ENCODE peak calls at places on chromosomes 7 and 10, in six cellular contexts. Y, F, C, M, G and U are unnamed samples.

GRCh38 chr10:71263376-71263775 is 51.0 kb downstream of the UNC5B start:
- DNase-seq in Y (no peak), F (no peak), C (no peak), M (no peak), G (no peak), U (no peak)

GRCh38 chr7:33418251-33418701 is 288.9 kb downstream of the BBS9 start:
- DNase-seq in Y (no peak), F (no peak), C (no peak), M (no peak), G (no peak), U (no peak)

GRCh38 chr10:14433147-14433546 is 102.4 kb upstream of the FRMD4A start:
- DNase-seq in Y (no peak), F (no peak), C (no peak), M (no peak), G (no peak), U (no peak)

GRCh38 chr7:19376591-19376990 is 231.4 kb upstream of the FERD3L start:
- DNase-seq in Y (no peak), F (no peak), C (no peak), M (no peak), G (no peak), U (no peak)

GRCh38 chr7:151460474-151460855 is 20.5 kb upstream of the CRYGN start:
- DNase-seq in Y (no peak), F (no peak), C (peak), M (no peak), G (no peak), U (no peak)

GRCh38 chr10:10320981-10321380 is 696.7 kb upstream of the CELF2 start:
- DNase-seq in Y (no peak), F (no peak), C (no peak), M (no peak), G (no peak), U (no peak)

GRCh38 chr7:91372323-91372722 is 108.1 kb downstream of the FZD1 start:
- DNase-seq in Y (no peak), F (no peak), C (no peak), M (no peak), G (no peak), U (no peak)

GRCh38 chr7:41880107-41880506 is 177.2 kb upstream of the INHBA start:
- DNase-seq in Y (no peak), F (no peak), C (no peak), M (no peak), G (no peak), U (no peak)

GRCh38 chr7:2357165-2357564 is 2.5 kb downstream of the EIF3B start:
- DNase-seq in Y (no peak), F (no peak), C (no peak), M (peak), G (no peak), U (no peak)

GRCh38 chr7:2354173-2355078 is at the start of gene EIF3B:
- DNase-seq in Y (peak), F (peak), C (peak), M (peak), G (peak), U (peak)

GRCh38 chr7:2355079-2356008 is 717 bp downstream of the EIF3B start:
- DNase-seq in Y (no peak), F (no peak), C (peak), M (peak), G (no peak), U (no peak)

GRCh38 chr7:2353113-2353512 is 1.5 kb upstream of the EIF3B start:
- DNase-seq in Y (no peak), F (no peak), C (no peak), M (no peak), G (no peak), U (no peak)

GRCh38 chr7:2353650-2354172 is 916 bp upstream of the EIF3B start:
- DNase-seq in Y (peak), F (peak), C (no peak), M (peak), G (peak), U (peak)
- TF ChIP-seq POLR2A in Y (peak), F (peak), C (peak), M (peak), G (peak), U (peak)

GRCh38 chr7:104923010-104923421 is 91.0 kb upstream of the KMT2E start:
- DNase-seq in Y (peak), F (peak), C (peak), M (peak), G (peak), U (peak)
- TF ChIP-seq TAF1 in Y (no peak), F (no peak), C (no peak), M (no peak), G (no peak), U (no peak)

DNA sequence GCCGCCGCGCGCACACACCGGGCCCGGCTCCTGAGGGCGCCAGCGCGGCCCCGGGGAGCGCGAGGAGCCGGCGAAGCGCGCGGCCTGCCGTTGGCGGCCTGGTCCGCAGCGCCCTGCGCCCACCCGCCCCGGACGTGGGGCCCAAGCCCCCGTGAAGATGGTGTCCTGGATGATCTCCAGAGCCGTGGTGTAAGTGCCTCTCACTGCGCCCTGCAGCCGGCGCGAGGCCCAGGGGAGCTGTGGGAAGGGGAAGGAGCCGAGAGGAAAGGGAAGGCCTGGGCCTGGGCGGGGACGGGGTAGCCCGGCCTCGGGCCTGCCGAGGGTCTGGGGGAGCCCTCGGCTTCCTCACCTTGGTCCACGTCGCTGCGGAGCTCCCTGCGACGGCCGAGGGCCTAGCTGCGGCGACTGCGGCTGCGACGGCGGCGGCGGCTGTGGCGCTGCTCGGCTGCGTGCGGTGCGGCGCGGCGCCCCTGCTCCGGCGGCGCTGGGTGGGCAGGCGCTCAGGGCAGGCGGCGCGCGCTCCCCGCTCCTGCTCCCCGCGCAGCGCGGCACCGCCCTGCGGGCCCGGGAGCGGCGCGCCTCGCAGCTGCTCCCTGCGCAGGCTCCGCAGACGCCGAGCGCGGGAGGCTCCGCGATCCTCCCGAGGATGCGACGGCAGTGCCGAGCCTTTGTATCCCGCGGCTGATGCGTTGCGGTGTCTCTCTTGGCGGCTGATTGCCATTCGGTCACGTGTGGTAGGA is at the start of gene REEP3:
- DNase-seq in Y (peak), F (peak), C (peak), M (peak), G (no peak), U (peak)
- TF ChIP-seq POLR2A in Y (peak), F (peak), C (peak), M (peak), G (peak), U (peak)

GRCh38 chr7:135343361-135343760 is 109.7 kb downstream of the STRA8 start:
- DNase-seq in Y (no peak), F (no peak), C (no peak), M (no peak), G (no peak), U (no peak)

GRCh38 chr7:135341049-135341448 is 107.4 kb downstream of the STRA8 start:
- DNase-seq in Y (peak), F (no peak), C (no peak), M (no peak), G (no peak), U (no peak)

GRCh38 chr7:135337506-135337905 is 103.9 kb downstream of the STRA8 start:
- DNase-seq in Y (no peak), F (no peak), C (no peak), M (no peak), G (no peak), U (no peak)

GRCh38 chr7:135338151-135338550 is 104.5 kb downstream of the STRA8 start:
- DNase-seq in Y (no peak), F (no peak), C (no peak), M (no peak), G (no peak), U (no peak)

DNA sequence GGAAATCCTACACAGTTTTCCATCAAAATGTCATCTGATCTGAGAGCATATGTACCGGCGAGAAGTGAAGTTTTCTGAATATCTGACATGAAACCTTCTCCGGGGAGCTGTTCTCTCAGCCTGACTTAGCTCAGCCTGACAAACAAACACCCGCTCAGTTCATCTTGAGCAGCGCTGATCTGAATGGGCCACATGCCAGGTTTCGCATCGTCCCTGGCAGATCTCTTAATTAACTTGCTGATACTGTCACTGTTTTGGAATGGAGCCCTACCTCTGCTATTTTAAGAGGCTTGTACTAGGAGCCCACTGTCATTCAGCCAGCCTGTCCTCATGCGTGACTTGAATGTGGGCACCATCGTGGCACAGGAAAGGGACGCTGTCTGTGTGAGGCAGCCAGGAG is 109.2 kb downstream of the STRA8 start:
- DNase-seq in Y (no peak), F (no peak), C (no peak), M (no peak), G (no peak), U (no peak)
- TF ChIP-seq TAF1 in Y (no peak), F (no peak), C (no peak), M (no peak), G (no peak), U (no peak)

DNA sequence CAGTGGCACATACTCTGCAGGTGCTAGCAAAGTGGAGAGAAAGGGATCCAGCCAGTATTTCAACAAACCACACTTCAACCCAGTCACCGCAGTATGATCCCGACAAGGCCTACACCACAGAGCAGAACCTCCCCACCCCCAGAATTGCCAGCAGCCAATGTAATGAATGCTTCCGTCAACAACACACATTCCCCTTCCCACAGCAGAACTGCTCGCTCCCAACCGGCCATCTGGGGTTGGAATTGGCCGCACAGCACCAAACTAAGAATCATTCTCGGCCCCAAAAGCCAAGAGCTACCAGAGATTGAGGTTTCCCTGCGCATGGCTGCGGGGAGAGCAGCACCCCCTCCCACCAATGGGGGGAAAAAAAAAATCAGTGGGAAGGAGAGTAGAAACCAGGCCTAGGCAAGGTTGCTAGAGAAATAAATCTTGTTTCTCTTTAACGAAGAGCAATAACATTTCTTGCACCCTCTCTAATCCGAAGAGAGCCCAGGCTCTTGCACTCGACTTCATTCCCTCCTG is 1.1 kb downstream of the WASL start:
- DNase-seq in Y (peak), F (no peak), C (peak), M (peak), G (no peak), U (peak)
- TF ChIP-seq POLR2A in Y (peak), F (no peak), C (no peak), M (peak), G (no peak), U (no peak)

DNA sequence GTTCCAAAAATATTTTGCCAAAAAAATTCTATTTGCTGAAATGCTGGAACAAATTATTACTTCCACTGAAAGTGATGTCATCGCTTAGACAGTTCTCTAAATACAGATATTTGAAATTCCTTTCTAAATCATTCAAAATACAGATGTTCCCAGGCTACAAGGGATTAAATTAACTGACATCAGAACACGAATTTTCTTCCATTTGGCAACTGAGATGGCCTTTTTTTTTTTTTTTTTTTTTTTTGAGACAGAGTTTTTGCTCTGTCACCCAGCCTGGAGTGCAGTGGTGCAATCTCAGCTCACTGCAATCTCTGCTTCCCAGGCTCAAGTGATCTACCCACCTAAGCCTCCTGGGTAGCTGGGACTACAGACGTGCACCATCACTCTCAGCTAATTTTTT is 57.0 kb downstream of the P4HA1 start:
- DNase-seq in Y (no peak), F (no peak), C (no peak), M (no peak), G (no peak), U (no peak)
- TF ChIP-seq TAF1 in Y (no peak), F (no peak), C (no peak), M (no peak), G (no peak), U (no peak)

DNA sequence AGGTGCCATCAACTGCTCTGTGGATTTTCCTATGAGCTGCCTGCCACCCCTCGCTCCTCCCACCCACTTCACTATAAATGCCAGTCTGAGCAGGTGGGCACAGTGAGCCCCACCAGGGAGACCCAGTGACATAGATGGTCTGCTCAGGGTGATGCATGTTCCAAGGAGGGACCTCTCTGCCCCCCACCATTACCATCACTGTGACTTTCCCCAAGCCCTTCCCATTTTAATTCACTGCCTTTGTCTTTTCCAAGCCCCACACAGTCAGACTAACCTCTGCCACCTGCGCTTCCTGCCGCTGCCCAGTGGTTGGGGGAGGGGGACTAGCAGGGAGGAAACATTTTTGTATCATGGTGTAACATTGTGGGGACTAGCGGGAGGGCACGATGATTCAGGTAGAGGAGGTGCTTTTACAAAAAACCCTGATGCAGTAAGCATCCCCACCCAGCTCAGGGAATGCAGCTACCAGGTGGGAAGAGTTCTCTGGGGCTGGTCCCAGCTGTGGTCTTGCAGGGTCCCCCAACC is 24.6 kb downstream of the PRSS2 start:
- DNase-seq in Y (no peak), F (no peak), C (peak), M (no peak), G (no peak), U (no peak)
- TF ChIP-seq POLR2A in Y (no peak), F (no peak), C (no peak), M (no peak), G (peak), U (no peak)

DNA sequence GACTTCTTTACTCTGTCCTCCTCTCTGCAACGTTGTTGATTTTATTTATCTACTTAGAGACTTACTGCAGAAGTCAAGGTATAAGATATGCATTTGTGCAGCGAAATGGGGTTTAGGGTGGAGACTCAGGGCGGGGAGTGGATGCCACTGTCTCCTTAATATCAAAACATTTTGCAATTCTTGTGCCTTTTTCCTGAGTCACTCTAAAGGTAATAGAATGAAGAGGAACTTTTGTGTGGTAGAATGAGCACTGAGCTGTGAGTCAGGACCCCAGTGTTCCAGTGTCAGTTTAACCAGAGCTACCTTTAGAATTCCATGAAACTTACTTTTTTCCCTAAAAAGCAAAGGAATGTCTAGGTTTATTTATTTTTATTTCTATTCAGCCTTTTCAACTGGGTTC is 78.2 kb downstream of the VTI1A start:
- DNase-seq in Y (no peak), F (no peak), C (no peak), M (no peak), G (no peak), U (no peak)
- TF ChIP-seq TAF1 in Y (no peak), F (no peak), C (no peak), M (no peak), G (no peak), U (no peak)

GRCh38 chr10:23980054-23980453 is 228.9 kb upstream of the KIAA1217 start:
- DNase-seq in Y (no peak), F (no peak), C (no peak), M (no peak), G (no peak), U (no peak)
- TF ChIP-seq POLR2A in Y (no peak), F (no peak), C (no peak), M (no peak), G (no peak), U (no peak)

DNA sequence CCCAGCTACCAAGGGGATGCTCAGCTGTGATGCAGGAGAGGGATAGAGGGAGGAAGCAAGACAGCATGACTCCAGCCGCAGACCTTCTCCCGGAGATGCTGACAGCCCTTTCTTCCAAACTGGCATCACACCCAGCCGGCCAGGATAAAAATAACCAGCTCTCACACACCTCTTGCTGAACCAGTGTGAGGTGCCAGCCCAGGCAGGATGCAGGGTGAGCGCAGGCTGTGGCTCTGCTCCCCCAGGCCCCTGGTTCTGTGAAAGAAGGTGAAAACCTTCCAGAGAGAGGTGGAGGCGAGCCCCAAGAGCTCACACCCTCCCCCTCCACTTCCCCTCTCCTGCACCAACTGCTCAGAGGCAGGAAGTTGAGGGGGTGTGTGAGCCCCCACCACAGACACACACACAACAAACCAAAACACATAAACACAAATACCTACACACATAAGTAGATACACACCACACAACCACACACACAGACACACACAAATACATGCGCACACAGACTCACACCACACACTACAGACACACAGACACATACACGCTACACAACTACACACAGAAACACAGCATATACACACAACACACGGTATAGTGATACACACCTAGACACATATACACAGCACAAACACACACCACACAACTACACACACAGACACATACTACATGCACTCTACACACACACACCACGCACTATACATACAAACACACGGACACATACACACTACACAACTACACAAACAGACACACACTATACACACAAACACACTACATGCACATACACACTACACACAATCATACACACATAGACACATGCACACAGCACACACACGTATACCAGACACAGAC is 4.2 kb downstream of the GPR15LG start:
- DNase-seq in Y (no peak), F (no peak), C (no peak), M (no peak), G (no peak), U (no peak)
- TF ChIP-seq TAF1 in Y (no peak), F (no peak), C (no peak), M (no peak), G (no peak), U (no peak)